ENCODE peak calls at places on chromosomes 4 and X, in five cellular contexts. K, G, U, I and T are unnamed samples.

GRCh38 chrX:136176399-136176825 is 29.1 kb downstream of the FHL1 start:
- DNase-seq in K (no peak), G (peak), U (peak), I (no peak), T (no peak)

GRCh38 chr4:140653718-140654515 is 85.2 kb upstream of the UCP1 start:
- DNase-seq in K (no peak), G (peak), U (no peak), I (no peak), T (no peak)

GRCh38 chrX:776061-776460 is 145.5 kb downstream of the SHOX start:
- DNase-seq in K (no peak), G (no peak), U (no peak), I (no peak), T (no peak)

GRCh38 chr4:145230726-145231125 is 50.3 kb upstream of the OTUD4 start:
- DNase-seq in K (no peak), G (peak), U (peak), I (no peak), T (no peak)

GRCh38 chr4:38266616-38267015 is 306.4 kb downstream of the PTTG2 start:
- DNase-seq in K (no peak), G (peak), U (peak), I (no peak), T (no peak)

GRCh38 chr4:99835942-99836341 is 19.3 kb downstream of the DAPP1 start:
- DNase-seq in K (no peak), G (no peak), U (no peak), I (no peak), T (no peak)

GRCh38 chr4:77156533-77156911 is 485 bp upstream of the CCNG2 start:
- DNase-seq in K (peak), G (peak), U (peak), I (peak), T (peak)

GRCh38 chr4:16238304-16238703 is 12.0 kb upstream of the TAPT1 start:
- DNase-seq in K (no peak), G (no peak), U (no peak), I (no peak), T (no peak)

GRCh38 chrX:18252644-18253359 is 32.1 kb upstream of the BEND2 start:
- DNase-seq in K (no peak), G (peak), U (no peak), I (no peak), T (no peak)

GRCh38 chrX:37652053-37652452 is 33.5 kb upstream of the XK start:
- DNase-seq in K (no peak), G (no peak), U (no peak), I (no peak), T (no peak)

GRCh38 chr4:153850525-153851280 is 61.8 kb upstream of the SFRP2 start:
- DNase-seq in K (no peak), G (no peak), U (no peak), I (no peak), T (no peak)

GRCh38 chr4:14309429-14309828 is 681.9 kb upstream of the BOD1L1 start:
- DNase-seq in K (no peak), G (no peak), U (no peak), I (no peak), T (no peak)